ENCODE peak calls at places on chromosome 16, in six cellular contexts. P, T, S, F, W and C are unnamed samples.
A peak's percentile ranks its signal among the peaks of the same experiment; 100 is the strongest.

GRCh38 chr16:84874983-84875382 is 55.2 kb downstream of the CRISPLD2 start:
- DNase-seq in P (no peak), T (no peak), S (no peak), F (no peak), W (no peak), C (no peak)

GRCh38 chr16:84404936-84405640 is 36.8 kb downstream of the ATP2C2 start:
- DNase-seq in P (no peak), T (no peak), S (no peak), F (no peak), W (no peak), C (no peak)

GRCh38 chr16:15775209-15775608 is 81.6 kb downstream of the MYH11 start:
- DNase-seq in P (no peak), T (peak; percentile 12), S (no peak), F (no peak), W (no peak), C (no peak)

GRCh38 chr16:67547423-67548264 is 14.7 kb upstream of the CTCF start:
- DNase-seq in P (no peak), T (no peak), S (no peak), F (peak; percentile 46), W (peak; percentile 71), C (no peak)

GRCh38 chr16:81445143-81445922 is 725 bp downstream of the CMIP start:
- DNase-seq in P (no peak), T (peak; percentile 75), S (peak; percentile 49), F (peak; percentile 24), W (peak; percentile 7), C (no peak)

GRCh38 chr16:10947211-10947787 is 2.9 kb downstream of the CLEC16A start:
- DNase-seq in P (no peak), T (no peak), S (no peak), F (no peak), W (no peak), C (no peak)

GRCh38 chr16:17585449-17586080 is 114.8 kb upstream of the XYLT1 start:
- DNase-seq in P (no peak), T (no peak), S (no peak), F (no peak), W (no peak), C (no peak)

GRCh38 chr16:47067203-47067602 is 76.5 kb downstream of the NETO2 start:
- DNase-seq in P (no peak), T (no peak), S (no peak), F (no peak), W (no peak), C (no peak)

GRCh38 chr16:1155353-1156110 is 2.6 kb downstream of the CACNA1H start:
- DNase-seq in P (no peak), T (no peak), S (no peak), F (no peak), W (no peak), C (no peak)

GRCh38 chr16:19696312-19696711 is 21.7 kb downstream of the KNOP1 start:
- DNase-seq in P (no peak), T (peak; percentile 82), S (peak; percentile 82), F (peak; percentile 94), W (no peak), C (no peak)

GRCh38 chr16:69804283-69804682 is 42.2 kb downstream of the WWP2 start:
- DNase-seq in P (no peak), T (no peak), S (no peak), F (no peak), W (no peak), C (no peak)

GRCh38 chr16:89406277-89406888 is 84.0 kb downstream of the ANKRD11 start:
- DNase-seq in P (no peak), T (no peak), S (no peak), F (no peak), W (no peak), C (no peak)

GRCh38 chr16:80954985-80955384 is 51.7 kb downstream of the CMC2 start:
- DNase-seq in P (no peak), T (no peak), S (no peak), F (no peak), W (no peak), C (no peak)

GRCh38 chr16:52861614-52862022 is 191.1 kb downstream of the CHD9NB start:
- DNase-seq in P (no peak), T (peak; percentile 4), S (peak; percentile 6), F (peak; percentile 59), W (no peak), C (peak; percentile 2)

GRCh38 chr16:85107532-85107931 is 4.7 kb downstream of the CIBAR2 start:
- DNase-seq in P (no peak), T (no peak), S (no peak), F (no peak), W (no peak), C (no peak)

GRCh38 chr16:51875834-51876725 is 670.9 kb downstream of the TOX3 start:
- DNase-seq in P (no peak), T (no peak), S (no peak), F (no peak), W (no peak), C (no peak)

GRCh38 chr16:19808061-19808621 is 76.5 kb downstream of the GPRC5B start:
- DNase-seq in P (no peak), T (no peak), S (no peak), F (no peak), W (no peak), C (peak; percentile 20)

GRCh38 chr16:49748322-49748721 is 107.6 kb downstream of the ZNF423 start:
- DNase-seq in P (no peak), T (no peak), S (no peak), F (peak; percentile 76), W (no peak), C (no peak)

GRCh38 chr16:2852003-2852730 is 5.8 kb downstream of the PRSS22 start:
- DNase-seq in P (no peak), T (no peak), S (no peak), F (no peak), W (no peak), C (no peak)

GRCh38 chr16:49023095-49023494 is 258.5 kb downstream of the CBLN1 start:
- DNase-seq in P (no peak), T (peak; percentile 31), S (peak; percentile 4), F (peak; percentile 54), W (no peak), C (no peak)

GRCh38 chr16:82384017-82384416 is 214.0 kb upstream of the MPHOSPH6 start:
- DNase-seq in P (no peak), T (no peak), S (no peak), F (no peak), W (no peak), C (no peak)

GRCh38 chr16:67248401-67249177 is at the start of gene SLC9A5:
- DNase-seq in P (no peak), T (peak; percentile 62), S (peak; percentile 34), F (peak; percentile 40), W (no peak), C (no peak)

GRCh38 chr16:81471882-81472281 is 27.3 kb downstream of the CMIP start:
- DNase-seq in P (no peak), T (no peak), S (no peak), F (no peak), W (no peak), C (no peak)

GRCh38 chr16:86337138-86337537 is 173.2 kb upstream of the FOXF1 start:
- DNase-seq in P (no peak), T (no peak), S (no peak), F (no peak), W (no peak), C (no peak)

GRCh38 chr16:27198451-27199234 is 4.7 kb upstream of the KDM8 start:
- DNase-seq in P (no peak), T (no peak), S (no peak), F (no peak), W (no peak), C (no peak)

GRCh38 chr16:24499193-24499814 is 40.1 kb upstream of the RBBP6 start:
- DNase-seq in P (no peak), T (peak; percentile 29), S (peak; percentile 12), F (no peak), W (no peak), C (peak; percentile 9)

GRCh38 chr16:85522842-85523601 is 90.1 kb upstream of the GSE1 start:
- DNase-seq in P (no peak), T (peak; percentile 63), S (no peak), F (no peak), W (no peak), C (no peak)

GRCh38 chr16:66651965-66652364 is 44.6 kb downstream of the CMTM4 start:
- DNase-seq in P (no peak), T (no peak), S (no peak), F (no peak), W (no peak), C (no peak)

GRCh38 chr16:73279451-73279850 is 231.5 kb upstream of the ZFHX3 start:
- DNase-seq in P (no peak), T (no peak), S (no peak), F (no peak), W (no peak), C (no peak)

GRCh38 chr16:14586637-14587036 is 43.4 kb downstream of the PARN start:
- DNase-seq in P (no peak), T (no peak), S (no peak), F (no peak), W (no peak), C (no peak)

GRCh38 chr16:1825864-1826690 is 548 bp downstream of the HAGH start:
- DNase-seq in P (no peak), T (peak; percentile 59), S (peak; percentile 72), F (peak; percentile 57), W (peak; percentile 45), C (no peak)

GRCh38 chr16:88650749-88651275 is at the start of gene CYBA:
- DNase-seq in P (peak; percentile 65), T (peak; percentile 85), S (peak; percentile 78), F (no peak), W (peak; percentile 50), C (peak; percentile 40)